ENCODE peak calls at places on chromosome 22, in six cellular contexts. R is hepatocyte, S is progenitor cell of endocrine pancreas, P is choroid plexus epithelial cell, T is thoracic aorta, E is suprapubic skin. Z is an unnamed sample.

GRCh38 chr22:19350476-19350859 is 58.9 kb upstream of the CLTCL1 start:
- DNase-seq in R (no peak), S (no peak), P (no peak), T (no peak), E (no peak), Z (no peak)

GRCh38 chr22:35219012-35219411 is 38.3 kb upstream of the HMGXB4 start:
- DNase-seq in R (no peak), S (no peak), P (peak), T (no peak), E (no peak), Z (no peak)

GRCh38 chr22:43561421-43562178 is 149.8 kb downstream of the MPPED1 start:
- DNase-seq in R (no peak), S (no peak), P (no peak), T (no peak), E (no peak), Z (no peak)

GRCh38 chr22:46500201-46500600 is 37.2 kb downstream of the CELSR1 start:
- DNase-seq in R (peak), S (no peak), P (no peak), T (no peak), E (no peak), Z (no peak)

GRCh38 chr22:41417622-41418390 is 28.8 kb downstream of the TOB2 start:
- DNase-seq in R (no peak), S (no peak), P (no peak), T (peak), E (peak), Z (no peak)

GRCh38 chr22:46071451-46072029 is 78.8 kb upstream of the PPARA start:
- DNase-seq in R (peak), S (no peak), P (peak), T (peak), E (peak), Z (no peak)

GRCh38 chr22:21443735-21444421 is 23.3 kb upstream of the TMEM191C start:
- DNase-seq in R (no peak), S (no peak), P (no peak), T (no peak), E (peak), Z (no peak)

GRCh38 chr22:20748820-20749428 is 25.0 kb upstream of the SERPIND1 start:
- DNase-seq in R (no peak), S (no peak), P (peak), T (no peak), E (no peak), Z (no peak)

GRCh38 chr22:20530368-20531153 is 23.2 kb downstream of the MED15 start:
- DNase-seq in R (peak), S (no peak), P (peak), T (no peak), E (no peak), Z (no peak)

GRCh38 chr22:34096770-34097169 is 176.5 kb upstream of the LARGE1 start:
- DNase-seq in R (no peak), S (no peak), P (no peak), T (no peak), E (no peak), Z (no peak)

GRCh38 chr22:43169310-43170130 is 17.4 kb downstream of the TTLL12 start:
- DNase-seq in R (no peak), S (no peak), P (no peak), T (no peak), E (no peak), Z (no peak)

GRCh38 chr22:24944224-24944937 is 2.1 kb downstream of the LHFPL7 start:
- DNase-seq in R (peak), S (no peak), P (no peak), T (no peak), E (no peak), Z (no peak)

GRCh38 chr22:50439314-50440250 is 35.3 kb downstream of the SBF1 start:
- DNase-seq in R (no peak), S (no peak), P (no peak), T (no peak), E (peak), Z (no peak)

GRCh38 chr22:23769321-23769965 is 1.7 kb upstream of the CHCHD10 start:
- DNase-seq in R (peak), S (no peak), P (no peak), T (no peak), E (no peak), Z (no peak)

GRCh38 chr22:23774922-23775436 is 2.3 kb downstream of the MMP11 start:
- DNase-seq in R (peak), S (no peak), P (peak), T (no peak), E (no peak), Z (no peak)

GRCh38 chr22:23774114-23774921 is 1.7 kb downstream of the MMP11 start:
- DNase-seq in R (peak), S (no peak), P (no peak), T (no peak), E (no peak), Z (no peak)

GRCh38 chr22:23773247-23774113 is 831 bp downstream of the MMP11 start:
- DNase-seq in R (peak), S (no peak), P (no peak), T (no peak), E (no peak), Z (no peak)

DNA sequence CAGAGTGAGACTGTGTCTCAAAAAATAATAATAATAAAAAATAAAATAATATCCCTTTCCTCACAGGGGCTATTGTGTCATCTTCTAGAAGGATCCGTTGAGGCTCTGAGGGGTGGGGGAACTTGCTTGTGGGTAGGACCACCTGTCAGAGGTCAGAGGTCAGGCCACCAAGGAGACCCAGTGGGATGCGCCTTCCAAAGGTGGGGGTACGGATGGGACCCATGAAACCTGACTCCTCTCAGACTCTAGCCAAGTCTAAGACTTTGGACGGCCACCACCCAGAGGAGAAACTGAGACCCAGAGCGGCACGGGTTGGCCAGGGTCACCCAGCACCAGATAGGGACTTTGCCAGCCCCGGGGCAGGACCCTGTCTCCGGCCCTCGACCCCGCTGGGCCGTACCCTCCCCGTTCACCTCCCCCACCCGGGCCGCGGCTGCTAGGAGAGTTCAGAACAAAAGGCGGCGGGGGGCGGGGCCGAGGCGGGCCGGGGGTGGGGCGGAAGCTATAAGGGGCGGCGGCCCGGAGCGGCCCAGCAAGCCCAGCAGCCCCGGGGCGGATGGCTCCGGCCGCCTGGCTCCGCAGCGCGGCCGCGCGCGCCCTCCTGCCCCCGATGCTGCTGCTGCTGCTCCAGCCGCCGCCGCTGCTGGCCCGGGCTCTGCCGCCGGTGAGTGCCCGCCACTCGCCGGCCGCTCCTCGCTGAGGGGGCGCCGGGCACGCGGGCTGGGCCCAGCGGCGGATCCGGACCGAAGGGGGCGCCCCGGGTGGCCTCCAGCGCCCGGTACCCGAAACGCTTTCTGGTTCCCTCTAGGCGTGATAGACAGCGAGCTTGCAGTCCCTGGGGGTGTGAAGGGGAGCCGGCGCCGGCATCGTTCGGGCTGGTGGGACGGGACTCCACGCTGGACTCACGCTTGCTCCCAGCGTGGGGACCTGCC is at the start of gene MMP11:
- DNase-seq in R (peak), S (peak), P (no peak), T (no peak), E (peak), Z (no peak)
- TF ChIP-seq CTCF in R (no peak), S (peak), P (no peak), T (no peak), E (no peak), Z (no peak)

GRCh38 chr22:22717723-22718122 is 73.3 kb downstream of the GGTLC2 start:
- DNase-seq in R (no peak), S (no peak), P (no peak), T (no peak), E (no peak), Z (no peak)

GRCh38 chr22:22716136-22716535 is 71.7 kb downstream of the GGTLC2 start:
- DNase-seq in R (no peak), S (no peak), P (no peak), T (no peak), E (no peak), Z (no peak)

GRCh38 chr22:22720724-22721261 is 76.4 kb downstream of the GGTLC2 start:
- DNase-seq in R (no peak), S (no peak), P (peak), T (no peak), E (no peak), Z (no peak)

GRCh38 chr22:22721681-22722309 is 77.4 kb downstream of the GGTLC2 start:
- DNase-seq in R (peak), S (no peak), P (peak), T (no peak), E (no peak), Z (peak)

GRCh38 chr22:22720201-22720723 is 75.8 kb downstream of the GGTLC2 start:
- DNase-seq in R (peak), S (peak), P (peak), T (no peak), E (no peak), Z (no peak)
- TF ChIP-seq CTCF in R (peak), S (peak), P (peak), T (no peak), E (no peak), Z (no peak)

GRCh38 chr22:47561766-47562165 is 799.3 kb downstream of the TBC1D22A start:
- DNase-seq in R (no peak), S (no peak), P (no peak), T (no peak), E (no peak), Z (no peak)

GRCh38 chr22:47564158-47564450 is 801.7 kb downstream of the TBC1D22A start:
- DNase-seq in R (no peak), S (no peak), P (no peak), T (no peak), E (no peak), Z (no peak)

GRCh38 chr22:47565607-47566006 is 803.2 kb downstream of the TBC1D22A start:
- DNase-seq in R (no peak), S (no peak), P (no peak), T (no peak), E (no peak), Z (no peak)

GRCh38 chr22:47564651-47565050 is 802.2 kb downstream of the TBC1D22A start:
- DNase-seq in R (no peak), S (no peak), P (no peak), T (no peak), E (no peak), Z (no peak)

DNA sequence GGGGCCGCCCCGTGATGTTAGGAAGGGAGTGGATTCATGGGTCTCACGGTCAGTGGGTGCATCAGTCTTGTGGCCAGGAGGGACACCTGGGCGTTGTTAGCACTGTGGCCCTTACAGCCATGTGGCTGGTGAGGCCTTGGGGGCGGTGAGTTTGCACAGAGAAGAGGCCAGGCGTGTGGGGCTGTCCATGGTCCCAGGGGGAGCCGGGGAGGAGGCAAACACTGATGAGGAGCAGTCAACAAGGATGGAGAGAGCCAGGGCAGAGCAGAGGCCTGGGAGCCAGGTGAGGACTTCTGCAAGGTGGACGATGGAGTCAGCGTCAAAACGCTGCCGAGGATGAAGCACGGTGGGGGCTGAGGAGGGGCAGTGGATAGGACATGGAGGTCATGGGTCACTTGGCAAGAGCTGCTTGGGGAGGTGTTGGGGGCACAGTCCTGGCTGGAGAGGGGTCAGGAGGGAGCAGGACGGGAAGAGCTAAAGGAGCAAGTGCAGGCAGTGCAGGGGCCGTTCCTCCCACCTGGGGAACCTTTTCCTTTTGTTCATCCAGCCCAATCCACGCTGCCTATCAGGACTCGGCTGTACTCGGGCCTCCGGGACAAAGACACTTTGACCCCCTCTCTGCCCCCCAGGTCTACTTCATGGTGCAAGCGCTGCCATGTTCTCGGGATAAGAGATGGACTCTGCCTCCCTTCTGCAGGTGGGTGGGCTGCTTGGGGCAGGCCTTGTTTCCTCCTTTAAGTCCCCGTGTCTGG is 801.1 kb downstream of the TBC1D22A start:
- DNase-seq in R (no peak), S (no peak), P (no peak), T (no peak), E (no peak), Z (no peak)
- TF ChIP-seq CTCF in R (no peak), S (no peak), P (no peak), T (no peak), E (no peak), Z (no peak)

GRCh38 chr22:17269224-17269606 is 50.0 kb upstream of the ADA2 start:
- DNase-seq in R (no peak), S (no peak), P (no peak), T (no peak), E (no peak), Z (no peak)

GRCh38 chr22:17266261-17266971 is 47.2 kb upstream of the ADA2 start:
- DNase-seq in R (peak), S (no peak), P (peak), T (no peak), E (no peak), Z (no peak)

GRCh38 chr22:17269607-17270261 is 50.5 kb upstream of the ADA2 start:
- DNase-seq in R (no peak), S (no peak), P (no peak), T (no peak), E (no peak), Z (no peak)

GRCh38 chr22:17267661-17268330 is 48.6 kb upstream of the ADA2 start:
- DNase-seq in R (peak), S (no peak), P (no peak), T (no peak), E (no peak), Z (no peak)

GRCh38 chr22:17268501-17269223 is 49.4 kb upstream of the ADA2 start:
- DNase-seq in R (no peak), S (no peak), P (peak), T (no peak), E (no peak), Z (no peak)
- TF ChIP-seq CTCF in R (peak), S (peak), P (peak), T (no peak), E (no peak), Z (no peak)

GRCh38 chr22:31730344-31730711 is 19.6 kb downstream of the PRR14L start:
- DNase-seq in R (no peak), S (no peak), P (no peak), T (no peak), E (no peak), Z (no peak)
- TF ChIP-seq CTCF in R (peak), S (peak), P (peak), T (no peak), E (no peak), Z (no peak)

GRCh38 chr22:30182833-30183232 is 63.7 kb downstream of the LIF start:
- DNase-seq in R (no peak), S (no peak), P (no peak), T (no peak), E (no peak), Z (no peak)
- TF ChIP-seq CTCF in R (no peak), S (no peak), P (no peak), T (no peak), E (no peak), Z (no peak)

DNA sequence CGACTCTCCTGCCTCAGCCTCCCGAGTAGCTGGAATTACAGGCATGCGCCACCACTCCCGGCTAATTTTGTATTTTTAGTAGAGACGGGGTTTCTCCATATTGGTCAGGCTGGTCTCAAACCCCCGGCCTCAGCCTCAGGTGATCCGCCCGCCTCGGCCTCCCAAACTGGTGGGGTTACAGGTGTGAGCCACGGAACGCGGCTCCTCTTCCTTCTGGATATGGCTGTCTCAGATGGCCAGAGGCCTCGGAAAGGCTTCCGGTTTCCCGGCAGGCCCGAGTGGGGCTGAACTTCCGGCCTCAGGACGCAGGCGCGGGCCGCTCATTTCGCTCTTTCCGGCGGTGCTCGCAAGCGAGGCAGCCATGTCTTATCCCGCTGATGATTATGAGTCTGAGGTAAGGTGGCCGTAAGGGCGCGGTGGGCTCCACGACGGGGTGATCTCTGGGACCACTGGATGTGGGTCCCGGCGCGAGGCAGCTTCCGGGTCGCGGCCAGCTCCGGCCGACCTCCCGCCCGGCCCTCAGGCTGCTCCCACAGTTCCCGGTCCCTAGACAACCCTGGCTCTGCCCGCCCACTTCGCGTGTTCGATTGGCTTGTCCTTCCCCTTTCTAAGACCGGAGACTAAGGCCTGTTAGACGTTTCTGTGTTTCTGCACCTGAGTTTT is at the start of gene EIF3L:
- DNase-seq in R (peak), S (peak), P (peak), T (peak), E (peak), Z (peak)
- TF ChIP-seq CTCF in R (no peak), S (no peak), P (no peak), T (no peak), E (no peak), Z (no peak)

GRCh38 chr22:29702025-29702930 is 17.5 kb upstream of the CABP7 start:
- DNase-seq in R (no peak), S (no peak), P (no peak), T (no peak), E (peak), Z (no peak)
- TF ChIP-seq CTCF in R (no peak), S (no peak), P (no peak), T (no peak), E (no peak), Z (no peak)

GRCh38 chr22:27344546-27344945 is 457.0 kb downstream of the MN1 start:
- DNase-seq in R (no peak), S (no peak), P (no peak), T (no peak), E (no peak), Z (no peak)

GRCh38 chr22:27349456-27349855 is 452.1 kb downstream of the MN1 start:
- DNase-seq in R (no peak), S (no peak), P (peak), T (no peak), E (no peak), Z (no peak)

GRCh38 chr22:27345681-27346080 is 455.9 kb downstream of the MN1 start:
- DNase-seq in R (no peak), S (no peak), P (no peak), T (no peak), E (no peak), Z (no peak)

GRCh38 chr22:27348634-27349033 is 452.9 kb downstream of the MN1 start:
- DNase-seq in R (no peak), S (no peak), P (peak), T (no peak), E (no peak), Z (no peak)

DNA sequence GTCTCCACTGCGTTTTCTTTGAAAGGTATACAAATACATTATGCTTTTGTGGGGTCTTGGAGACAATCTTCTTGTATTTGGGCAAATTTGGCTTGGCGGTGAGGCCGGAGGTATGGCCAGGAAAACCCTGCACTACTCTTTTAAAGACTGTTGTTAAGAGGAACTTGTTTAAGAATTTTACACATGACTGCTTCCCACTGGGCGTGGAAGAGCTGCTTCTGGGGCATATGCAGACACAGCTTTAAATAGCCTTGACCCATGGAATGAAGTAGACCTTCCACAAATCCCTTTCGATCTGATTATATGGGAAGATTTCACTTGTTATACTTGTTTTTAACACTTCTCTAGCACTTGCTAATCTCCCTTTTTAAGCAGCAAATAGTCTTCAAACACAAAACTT is 453.6 kb downstream of the MN1 start:
- DNase-seq in R (no peak), S (no peak), P (no peak), T (no peak), E (no peak), Z (no peak)
- TF ChIP-seq CTCF in R (no peak), S (no peak), P (no peak), T (no peak), E (no peak), Z (no peak)

DNA sequence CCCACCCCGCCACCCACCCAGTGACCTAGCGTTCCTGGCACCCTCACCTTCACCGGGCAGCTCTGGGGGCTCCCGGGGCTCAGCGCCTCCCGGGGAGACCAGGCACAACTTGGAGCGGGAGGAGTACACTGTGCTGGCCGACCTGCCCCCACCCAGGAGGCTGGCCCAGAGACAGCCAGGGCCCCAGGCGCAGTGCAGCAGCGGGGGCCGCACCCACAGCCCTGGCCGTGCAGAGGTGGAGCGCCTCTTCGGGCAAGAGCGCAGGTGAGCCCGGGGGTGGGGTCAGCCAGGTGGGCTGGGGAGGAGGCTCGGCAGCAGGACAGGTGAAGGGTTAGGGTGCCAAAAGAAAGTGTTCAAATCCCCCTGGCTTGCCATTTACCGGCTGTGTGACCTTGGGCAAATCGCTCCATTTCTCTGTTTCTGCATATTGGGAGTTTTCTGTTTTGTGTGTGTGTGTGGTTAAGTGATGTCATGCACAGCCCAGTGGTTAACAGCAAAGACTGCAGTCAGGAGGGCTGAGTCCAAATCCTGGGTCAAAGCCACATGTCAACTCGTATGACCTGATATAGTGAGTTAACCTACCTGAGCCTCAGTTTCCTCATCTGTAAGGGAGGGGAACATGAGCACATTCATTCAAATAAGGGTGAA is 29.5 kb downstream of the TRIOBP start:
- DNase-seq in R (no peak), S (no peak), P (peak), T (no peak), E (no peak), Z (no peak)
- TF ChIP-seq CTCF in R (no peak), S (no peak), P (peak), T (no peak), E (no peak), Z (no peak)

Z was measured in omental fat pad.